ENCODE peak calls at places on chromosomes 4 and X, in nine cellular contexts. R, A, B, F, D, S, U, V and C are unnamed samples.
A peak's percentile ranks its signal among the peaks of the same experiment; 100 is the strongest.

GRCh38 chrX:40912576-40912975 is 172.7 kb upstream of the USP9X start:
- DNase-seq in U (no peak), S (peak; percentile 18), F (no peak), R (no peak), D (no peak), V (no peak), B (no peak), A (no peak), C (no peak)

GRCh38 chr4:16113741-16114140 is 29.9 kb upstream of the PROM1 start:
- DNase-seq in B (no peak), F (no peak), A (no peak), R (no peak), U (no peak), V (no peak), S (no peak), D (no peak), C (no peak)

GRCh38 chr4:73751830-73752229 is 11.5 kb downstream of the CXCL8 start:
- DNase-seq in D (no peak), U (no peak), A (no peak), S (no peak), V (no peak), B (no peak), R (no peak), F (no peak), C (no peak)

GRCh38 chr4:168630445-168631187 is 133.8 kb downstream of the PALLD start:
- DNase-seq in V (no peak), U (peak; percentile 77), S (peak; percentile 83), R (no peak), F (no peak), A (no peak), B (peak; percentile 45), D (peak; percentile 93), C (peak; percentile 65)

GRCh38 chrX:83469551-83469950 is 38.5 kb upstream of the POU3F4 start:
- DNase-seq in B (peak; percentile 0), A (no peak), S (peak; percentile 10), R (peak; percentile 6), D (peak; percentile 7), U (no peak), F (no peak), V (no peak), C (peak; percentile 1)

GRCh38 chr4:183631577-183632198 is 27.3 kb downstream of the RWDD4 start:
- DNase-seq in D (no peak), B (no peak), R (no peak), A (no peak), F (no peak), V (no peak), U (no peak), S (no peak), C (no peak)

GRCh38 chr4:33696066-33696465 is 2548.2 kb downstream of the ARAP2 start:
- DNase-seq in F (no peak), A (no peak), R (no peak), V (no peak), S (peak; percentile 20), D (peak; percentile 57), B (no peak), U (peak; percentile 4), C (peak; percentile 13)

GRCh38 chr4:47915378-47915777 is 995 bp upstream of the NFXL1 start:
- DNase-seq in F (no peak), R (no peak), D (no peak), B (no peak), A (no peak), U (no peak), S (no peak), V (no peak), C (no peak)

GRCh38 chr4:1351854-1352633 is 5.0 kb downstream of the UVSSA start:
- DNase-seq in S (peak; percentile 87), F (peak; percentile 93), R (peak; percentile 52), V (peak; percentile 91), D (peak; percentile 81), U (peak; percentile 64), A (peak; percentile 92), B (peak; percentile 58), C (peak; percentile 77)

GRCh38 chr4:85909851-85910250 is 434.9 kb downstream of the ARHGAP24 start:
- DNase-seq in U (no peak), F (no peak), R (no peak), B (no peak), S (no peak), V (peak; percentile 61), D (no peak), A (peak; percentile 39), C (no peak)

GRCh38 chr4:25792200-25792791 is 70.5 kb downstream of the SEL1L3 start:
- DNase-seq in A (no peak), V (no peak), F (no peak), D (peak; percentile 21), R (peak; percentile 51), U (no peak), S (peak; percentile 23), B (peak; percentile 38), C (no peak)

GRCh38 chr4:180828455-180829018 is 1414.7 kb upstream of the TENM3 start:
- DNase-seq in S (peak; percentile 78), A (no peak), F (no peak), B (no peak), D (peak; percentile 79), U (peak; percentile 79), V (no peak), R (peak; percentile 25), C (peak; percentile 91)

GRCh38 chr4:153399358-153399757 is 54.9 kb downstream of the MND1 start:
- DNase-seq in R (no peak), F (no peak), S (no peak), V (no peak), B (no peak), U (no peak), D (no peak), A (no peak), C (no peak)

GRCh38 chr4:153402366-153402765 is 57.9 kb downstream of the MND1 start:
- DNase-seq in D (no peak), F (no peak), V (no peak), S (peak; percentile 29), U (peak; percentile 80), B (no peak), A (no peak), R (no peak), C (no peak)

GRCh38 chr4:153401501-153401900 is 57.0 kb downstream of the MND1 start:
- DNase-seq in S (no peak), V (no peak), A (no peak), R (no peak), B (no peak), D (no peak), U (no peak), F (no peak), C (no peak)

GRCh38 chr4:153407906-153408305 is 58.3 kb upstream of the TMEM131L start:
- DNase-seq in R (no peak), A (no peak), U (no peak), F (no peak), V (no peak), D (no peak), B (no peak), S (no peak), C (no peak)

GRCh38 chr4:153403761-153404160 is 59.3 kb downstream of the MND1 start:
- DNase-seq in D (peak; percentile 19), B (no peak), F (no peak), U (peak; percentile 40), V (no peak), S (peak; percentile 16), R (no peak), A (no peak), C (no peak)
- H3K4me3 ChIP-seq in D (no peak overlapping the region), B (no peak overlapping the region), F (no peak overlapping the region), U (no peak overlapping the region), V (no peak overlapping the region), S (no peak overlapping the region), R (no peak overlapping the region), A (no peak overlapping the region), C (no peak overlapping the region)

GRCh38 chr4:151228196-151229119 is 48.5 kb upstream of the PRSS48 start:
- DNase-seq in A (no peak), U (peak; percentile 13), F (no peak), V (no peak), D (peak; percentile 81), S (peak; percentile 25), R (no peak), B (no peak), C (peak; percentile 78)

GRCh38 chr4:151226004-151226932 is 50.7 kb upstream of the PRSS48 start:
- DNase-seq in D (peak; percentile 93), B (peak; percentile 6), S (peak; percentile 90), V (no peak), F (no peak), A (no peak), U (peak; percentile 84), R (no peak), C (peak; percentile 90)

GRCh38 chr4:151231915-151232595 is 44.9 kb upstream of the PRSS48 start:
- DNase-seq in B (no peak), R (no peak), S (no peak), U (no peak), V (no peak), A (no peak), F (no peak), D (no peak), C (peak; percentile 61)

GRCh38 chr4:151223465-151223864 is 53.5 kb upstream of the PRSS48 start:
- DNase-seq in S (no peak), U (no peak), B (no peak), F (no peak), R (no peak), D (no peak), V (no peak), A (no peak), C (no peak)

GRCh38 chr4:151227731-151228130 is 49.2 kb upstream of the PRSS48 start:
- DNase-seq in D (peak; percentile 96), V (no peak), S (peak; percentile 93), A (no peak), B (no peak), U (peak; percentile 89), R (no peak), F (no peak), C (peak; percentile 87)
- H3K4me3 ChIP-seq in D (peak overlapping the region; percentile 42), V (no peak overlapping the region), S (peak overlapping the region; percentile 86), A (peak overlapping the region; percentile 48), B (no peak overlapping the region), U (peak overlapping the region; percentile 56), R (no peak overlapping the region), F (peak overlapping the region; percentile 50), C (peak overlapping the region; percentile 68)

DNA sequence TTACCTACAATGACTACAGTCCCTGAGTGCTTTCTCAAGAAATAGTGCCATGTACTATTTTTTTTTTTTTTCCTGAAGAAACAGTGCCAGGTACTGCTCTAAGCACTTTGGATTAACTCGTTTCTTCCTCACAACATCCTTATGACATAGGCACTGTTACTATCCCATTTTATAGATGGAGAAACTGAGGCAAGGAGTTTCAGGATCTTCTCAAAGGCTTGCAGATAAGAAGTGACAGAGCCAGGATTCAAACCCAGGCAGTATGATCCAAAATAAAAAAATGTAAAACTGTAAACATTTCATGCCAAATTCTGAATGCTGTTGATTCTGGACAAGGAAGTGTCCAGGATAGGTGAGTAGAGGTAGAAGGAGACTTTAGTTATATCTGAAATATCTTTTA is 1.1 kb downstream of the FANCB start:
- DNase-seq in R (no peak), D (no peak), S (no peak), F (no peak), B (no peak), U (no peak), A (no peak), V (no peak), C (no peak)
- H3K4me3 ChIP-seq in R (no peak overlapping the region), D (no peak overlapping the region), S (peak overlapping the region; percentile 92), F (no peak overlapping the region), B (no peak overlapping the region), U (no peak overlapping the region), A (no peak overlapping the region), V (no peak overlapping the region), C (no peak overlapping the region)

DNA sequence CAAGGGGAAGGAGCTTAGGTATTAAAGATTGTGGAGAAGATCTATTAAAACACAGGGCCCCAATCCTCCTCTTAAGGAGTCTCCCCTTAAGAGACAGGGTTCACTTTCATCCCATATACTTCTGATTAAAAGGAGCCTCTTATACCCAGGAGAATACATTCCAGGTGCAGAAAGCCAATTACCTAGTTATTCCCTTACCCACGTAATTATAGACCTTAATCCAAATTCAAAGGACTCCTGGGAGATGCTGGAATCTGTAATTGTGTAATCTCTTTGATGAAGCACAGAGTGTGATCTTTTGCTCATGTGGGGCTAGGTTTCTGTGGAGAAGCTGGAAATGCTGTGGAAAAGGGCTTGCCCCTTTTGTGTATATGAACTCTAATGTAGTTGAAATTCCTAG is 1.4 kb upstream of the SEC24B start:
- DNase-seq in S (no peak), V (no peak), F (no peak), D (no peak), A (no peak), R (no peak), B (no peak), U (no peak), C (no peak)
- H3K4me3 ChIP-seq in S (peak overlapping the region; percentile 82), V (no peak overlapping the region), F (peak overlapping the region; percentile 90), D (no peak overlapping the region), A (no peak overlapping the region), R (peak overlapping the region; percentile 93), B (no peak overlapping the region), U (peak overlapping the region; percentile 81), C (peak overlapping the region; percentile 83)